ENCODE peak calls at places on chromosomes 2 and 18, in five cellular contexts. O is naive thymus-derived CD4-positive, alpha-beta T cell; J is ovary; P is heart left ventricle; N is colonic mucosa. D is an unnamed sample.

GRCh38 chr2:156322681-156323211 is 9.8 kb downstream of the NR4A2 start:
- DNase-seq in O (no peak), J (no peak), P (no peak), N (no peak), D (no peak)

GRCh38 chr2:121189011-121189410 is 96.0 kb downstream of the TFCP2L1 start:
- DNase-seq in O (no peak), J (no peak), P (no peak), N (no peak), D (peak)

GRCh38 chr18:10860937-10861336 is 288.4 kb downstream of the PIEZO2 start:
- DNase-seq in O (no peak), J (peak), P (no peak), N (no peak), D (no peak)

GRCh38 chr2:239321596-239322413 is 79.0 kb downstream of the HDAC4 start:
- DNase-seq in O (peak), J (peak), P (no peak), N (no peak), D (peak)

GRCh38 chr18:21513741-21514140 is 86.8 kb downstream of the ESCO1 start:
- DNase-seq in O (no peak), J (no peak), P (no peak), N (no peak), D (no peak)

GRCh38 chr2:218899147-218899546 is 18.5 kb downstream of the WNT10A start:
- DNase-seq in O (no peak), J (peak), P (no peak), N (no peak), D (no peak)

GRCh38 chr2:186523781-186524180 is 37.7 kb downstream of the ZC3H15 start:
- DNase-seq in O (no peak), J (no peak), P (no peak), N (no peak), D (no peak)

GRCh38 chr2:188623995-188624643 is 332.4 kb downstream of the GULP1 start:
- DNase-seq in O (no peak), J (no peak), P (no peak), N (no peak), D (no peak)

GRCh38 chr2:52456759-52457377 is 1310.7 kb upstream of the CHAC2 start:
- DNase-seq in O (no peak), J (no peak), P (no peak), N (no peak), D (no peak)

GRCh38 chr2:64311948-64312621 is 141.9 kb upstream of the LGALSL start:
- DNase-seq in O (no peak), J (peak), P (peak), N (peak), D (no peak)

GRCh38 chr18:48542513-48543181 is 3.8 kb downstream of the CTIF start:
- DNase-seq in O (no peak), J (no peak), P (no peak), N (no peak), D (no peak)

GRCh38 chr2:3631161-3631850 is 26.7 kb upstream of the ALLC start:
- DNase-seq in O (no peak), J (peak), P (no peak), N (no peak), D (no peak)

GRCh38 chr18:61203151-61203550 is 130.1 kb upstream of the CDH20 start:
- DNase-seq in O (no peak), J (no peak), P (no peak), N (no peak), D (no peak)

GRCh38 chr2:170973225-170973491 is 44.1 kb downstream of the GORASP2 start:
- DNase-seq in O (no peak), J (no peak), P (no peak), N (no peak), D (no peak)

GRCh38 chr2:170975943-170976270 is 46.9 kb downstream of the GORASP2 start:
- DNase-seq in O (no peak), J (no peak), P (no peak), N (no peak), D (no peak)

GRCh38 chr2:170975127-170975942 is 46.3 kb downstream of the GORASP2 start:
- DNase-seq in O (no peak), J (no peak), P (no peak), N (no peak), D (no peak)

GRCh38 chr2:170973492-170974303 is 44.6 kb downstream of the GORASP2 start:
- DNase-seq in O (peak), J (peak), P (peak), N (peak), D (peak)

DNA sequence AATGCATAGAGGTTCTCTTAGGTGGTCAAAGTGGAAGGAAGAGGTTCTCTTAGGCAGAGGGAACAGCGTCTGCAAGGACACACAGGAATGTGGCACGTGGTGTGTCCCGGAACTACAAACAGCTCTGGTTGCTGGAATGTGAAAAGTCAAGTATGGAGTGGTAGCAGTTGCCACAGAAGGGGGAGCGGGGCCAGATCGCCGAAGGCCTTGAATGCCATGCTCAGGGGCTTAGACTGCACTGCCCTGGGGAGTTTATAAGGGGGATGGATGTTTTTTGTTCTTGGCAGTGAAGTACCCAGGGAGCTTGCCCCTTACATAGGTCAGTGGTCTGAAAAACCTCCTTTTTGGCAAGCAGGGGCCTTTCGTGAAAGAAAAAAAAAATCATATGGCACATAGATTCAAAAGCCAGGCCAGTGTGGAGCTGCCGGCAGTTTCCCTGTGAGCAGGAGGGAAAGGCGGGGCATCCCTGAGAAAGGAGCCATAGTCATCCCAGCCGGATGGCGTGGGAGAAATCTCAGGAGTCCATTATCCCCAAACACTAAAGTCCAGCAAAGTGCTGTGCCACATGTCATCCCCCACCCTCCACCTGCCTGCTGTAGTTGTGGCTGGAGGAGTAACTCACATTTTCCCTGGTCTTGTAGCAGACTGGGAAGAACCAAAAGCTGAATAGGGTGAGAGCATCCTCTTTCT is 45.4 kb downstream of the GORASP2 start:
- DNase-seq in O (no peak), J (peak), P (no peak), N (peak), D (no peak)
- H3K27ac ChIP-seq in O (peak), J (no peak), P (peak), N (no peak), D (no peak)

DNA sequence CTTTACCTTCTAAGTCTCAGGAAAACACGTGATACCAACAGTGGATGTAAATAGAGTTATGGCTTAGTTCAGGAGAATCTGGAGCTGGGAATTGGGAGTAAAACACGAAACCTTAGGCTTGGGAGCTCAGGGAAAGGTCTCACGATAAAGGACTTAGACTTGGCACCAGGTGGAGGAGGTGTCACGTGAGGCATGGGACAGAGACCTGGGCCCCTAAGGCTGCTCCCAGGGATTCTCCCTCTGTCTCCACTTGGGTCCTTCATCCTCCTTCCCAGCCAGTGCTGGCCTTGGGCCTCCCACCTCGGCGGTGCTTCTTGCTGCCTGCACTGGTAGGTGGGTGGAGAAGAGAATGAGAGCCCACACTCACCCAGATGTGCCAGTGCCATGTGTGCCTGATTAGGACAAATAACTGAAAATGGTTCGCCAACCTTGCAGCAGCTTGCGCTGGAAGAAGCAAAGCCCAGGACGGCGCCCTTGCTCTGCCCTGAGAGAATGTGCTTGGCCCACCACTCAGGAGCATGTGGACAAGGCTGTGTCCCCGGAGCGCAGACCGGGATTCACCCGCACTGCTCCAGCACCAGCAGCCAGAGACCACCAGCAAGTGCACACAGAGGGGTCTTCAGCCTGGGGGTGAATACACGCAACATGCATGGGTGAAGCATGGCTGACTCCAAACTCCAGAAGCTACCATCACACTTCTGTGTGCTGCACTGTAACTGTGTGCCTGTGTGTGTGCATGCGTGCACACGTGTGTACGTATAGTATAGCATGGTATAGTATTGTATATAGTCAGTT is 48.1 kb downstream of the PSMG2 start:
- DNase-seq in O (no peak), J (no peak), P (no peak), N (no peak), D (peak)
- H3K27ac ChIP-seq in O (no peak), J (no peak), P (no peak), N (no peak), D (peak)

GRCh38 chr2:54955674-54956391 is 94.4 kb downstream of the RTN4 start:
- DNase-seq in O (no peak), J (no peak), P (no peak), N (no peak), D (no peak)

GRCh38 chr2:54957321-54957999 is 92.8 kb downstream of the RTN4 start:
- DNase-seq in O (no peak), J (no peak), P (no peak), N (no peak), D (no peak)

GRCh38 chr2:54960118-54960517 is 90.1 kb downstream of the RTN4 start:
- DNase-seq in O (no peak), J (no peak), P (no peak), N (no peak), D (no peak)

GRCh38 chr2:54956392-54956722 is 93.9 kb downstream of the RTN4 start:
- DNase-seq in O (no peak), J (no peak), P (no peak), N (no peak), D (no peak)

GRCh38 chr2:54958717-54959371 is 91.4 kb downstream of the RTN4 start:
- DNase-seq in O (no peak), J (no peak), P (no peak), N (no peak), D (no peak)
- H3K27ac ChIP-seq in O (no peak), J (no peak), P (no peak), N (no peak), D (no peak)

DNA sequence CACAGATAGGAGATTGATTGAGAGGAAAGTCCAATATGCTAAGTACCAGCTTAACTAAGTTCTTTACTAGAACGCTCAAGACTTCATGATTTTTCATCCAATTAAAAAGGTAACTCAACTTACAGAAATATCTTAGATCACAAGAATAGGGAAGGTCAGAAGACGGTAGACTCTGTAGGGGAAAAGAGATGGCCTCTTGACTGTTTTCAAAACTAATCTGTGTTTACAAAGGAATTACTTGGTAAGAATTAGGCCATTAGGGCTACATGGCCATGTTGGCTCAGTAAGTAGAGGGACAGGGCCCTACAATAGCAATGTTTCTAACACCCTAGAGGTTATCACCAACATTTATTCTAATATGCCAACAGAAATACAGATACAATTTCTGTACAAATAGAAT is 172.7 kb upstream of the ZFP36L2 start:
- DNase-seq in O (no peak), J (no peak), P (no peak), N (no peak), D (no peak)
- H3K27ac ChIP-seq in O (no peak), J (no peak), P (peak), N (peak), D (no peak)

GRCh38 chr2:159880729-159881128 is 82.7 kb upstream of the CD302 start:
- DNase-seq in O (no peak), J (no peak), P (no peak), N (no peak), D (no peak)
- H3K27ac ChIP-seq in O (no peak), J (no peak), P (no peak), N (no peak), D (no peak)

DNA sequence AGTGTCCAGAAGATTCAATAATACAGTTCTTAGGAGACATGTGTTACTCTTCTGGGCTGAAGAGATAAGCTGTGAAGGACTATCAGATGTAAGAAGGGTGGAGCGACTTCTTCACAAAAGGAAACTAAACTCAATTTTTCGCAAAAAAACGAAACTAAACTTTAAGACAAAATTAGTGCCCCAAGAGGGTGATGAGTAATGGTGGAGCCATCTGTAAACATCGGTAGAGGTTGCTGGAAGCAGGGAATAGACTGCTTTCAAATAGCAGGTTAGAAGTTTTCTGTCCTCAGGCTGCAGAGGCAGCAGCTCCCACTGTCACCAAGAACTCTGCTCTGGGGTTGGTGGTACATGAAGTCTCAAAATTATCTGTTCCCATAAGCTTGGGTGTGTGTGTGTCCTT is 111.6 kb upstream of the TACR1 start:
- DNase-seq in O (no peak), J (no peak), P (no peak), N (no peak), D (no peak)
- H3K27ac ChIP-seq in O (no peak), J (no peak), P (no peak), N (no peak), D (no peak)

GRCh38 chr2:237588044-237588696 is 2.4 kb downstream of the RAB17 start:
- DNase-seq in O (no peak), J (no peak), P (no peak), N (peak), D (no peak)
- H3K27ac ChIP-seq in O (no peak), J (no peak), P (no peak), N (no peak), D (no peak)

GRCh38 chr2:62151306-62151638 is 44.6 kb upstream of the B3GNT2 start:
- DNase-seq in O (no peak), J (no peak), P (peak), N (no peak), D (no peak)
- H3K27ac ChIP-seq in O (no peak), J (no peak), P (peak), N (no peak), D (no peak)

GRCh38 chr18:57131782-57132181 is 15.1 kb upstream of the BOD1L2 start:
- DNase-seq in O (no peak), J (no peak), P (no peak), N (peak), D (no peak)
- H3K27ac ChIP-seq in O (no peak), J (no peak), P (no peak), N (no peak), D (no peak)